ENCODE peak calls at places on chromosomes 3 and 15, in six cellular contexts. B, T, O, W, X and L are unnamed samples.

GRCh38 chr3:99720985-99721632 is 82.7 kb downstream of the COL8A1 start:
- DNase-seq in B (no peak), T (no peak), O (no peak), W (peak; percentile 79), X (no peak), L (no peak)

GRCh38 chr15:85964471-85964870 is 115.2 kb upstream of the AGBL1 start:
- DNase-seq in B (no peak), T (no peak), O (no peak), W (no peak), X (no peak), L (no peak)

GRCh38 chr3:159322322-159322939 is 520.6 kb downstream of the MFSD1 start:
- DNase-seq in B (peak; percentile 23), T (peak; percentile 24), O (peak; percentile 11), W (peak; percentile 67), X (no peak), L (no peak)

GRCh38 chr3:121574449-121574848 is 6.7 kb downstream of the ARGFX start:
- DNase-seq in B (peak; percentile 60), T (peak; percentile 87), O (no peak), W (no peak), X (no peak), L (no peak)

GRCh38 chr3:101036213-101036618 is 43.0 kb upstream of the ABI3BP start:
- DNase-seq in B (no peak), T (no peak), O (no peak), W (no peak), X (no peak), L (peak; percentile 79)

GRCh38 chr3:184679056-184679502 is 32.8 kb downstream of the MAGEF1 start:
- DNase-seq in B (no peak), T (no peak), O (no peak), W (no peak), X (no peak), L (no peak)

GRCh38 chr3:133209871-133210550 is 171.8 kb downstream of the TMEM108 start:
- DNase-seq in B (no peak), T (peak; percentile 6), O (no peak), W (no peak), X (no peak), L (no peak)

GRCh38 chr15:68557469-68558317 is 21.1 kb upstream of the CORO2B start:
- DNase-seq in B (no peak), T (no peak), O (no peak), W (peak; percentile 55), X (no peak), L (peak; percentile 17)

GRCh38 chr3:98612996-98613517 is 19.6 kb upstream of the CPOX start:
- DNase-seq in B (no peak), T (no peak), O (no peak), W (no peak), X (no peak), L (no peak)

GRCh38 chr3:54706783-54707182 is 221.1 kb downstream of the LRTM1 start:
- DNase-seq in B (peak; percentile 55), T (no peak), O (no peak), W (no peak), X (no peak), L (no peak)

GRCh38 chr15:55231455-55231854 is 34.7 kb upstream of the RSL24D1 start:
- DNase-seq in B (no peak), T (no peak), O (no peak), W (no peak), X (no peak), L (no peak)

GRCh38 chr3:70360985-70361384 is 48.5 kb upstream of the MDFIC2 start:
- DNase-seq in B (no peak), T (no peak), O (no peak), W (no peak), X (no peak), L (no peak)

GRCh38 chr3:46993986-46994385 is 14.5 kb downstream of the NBEAL2 start:
- DNase-seq in B (no peak), T (no peak), O (no peak), W (peak; percentile 45), X (no peak), L (no peak)

GRCh38 chr15:57873564-57874209 is 167.2 kb downstream of the POLR2M start:
- DNase-seq in B (no peak), T (no peak), O (no peak), W (no peak), X (no peak), L (no peak)

GRCh38 chr15:73924258-73924921 is 1.9 kb upstream of the LOXL1 start:
- DNase-seq in B (peak; percentile 91), T (no peak), O (no peak), W (no peak), X (no peak), L (no peak)

GRCh38 chr3:32334675-32335074 is 57.0 kb upstream of the CMTM7 start:
- DNase-seq in B (peak; percentile 38), T (peak; percentile 18), O (peak; percentile 48), W (no peak), X (no peak), L (no peak)

GRCh38 chr3:142354076-142354475 is 93.8 kb downstream of the XRN1 start:
- DNase-seq in B (no peak), T (no peak), O (no peak), W (no peak), X (no peak), L (no peak)

GRCh38 chr3:57826286-57826951 is 70.3 kb downstream of the SLMAP start:
- DNase-seq in B (no peak), T (no peak), O (no peak), W (no peak), X (no peak), L (no peak)
- TF ChIP-seq CTCF in B (no peak), T (no peak), O (peak; percentile 68), W (no peak), X (no peak), L (no peak)

GRCh38 chr3:192929755-192930491 is 12.3 kb upstream of the MB21D2 start:
- DNase-seq in B (no peak), T (no peak), O (no peak), W (no peak), X (no peak), L (no peak)
- H3K27ac ChIP-seq in B (no peak overlapping the region), T (no peak overlapping the region), O (no peak overlapping the region), W (no peak overlapping the region), X (no peak overlapping the region), L (no peak overlapping the region)

GRCh38 chr3:7585052-7585451 is 724.1 kb downstream of the GRM7 start:
- DNase-seq in B (no peak), T (no peak), O (no peak), W (no peak), X (no peak), L (no peak)

DNA sequence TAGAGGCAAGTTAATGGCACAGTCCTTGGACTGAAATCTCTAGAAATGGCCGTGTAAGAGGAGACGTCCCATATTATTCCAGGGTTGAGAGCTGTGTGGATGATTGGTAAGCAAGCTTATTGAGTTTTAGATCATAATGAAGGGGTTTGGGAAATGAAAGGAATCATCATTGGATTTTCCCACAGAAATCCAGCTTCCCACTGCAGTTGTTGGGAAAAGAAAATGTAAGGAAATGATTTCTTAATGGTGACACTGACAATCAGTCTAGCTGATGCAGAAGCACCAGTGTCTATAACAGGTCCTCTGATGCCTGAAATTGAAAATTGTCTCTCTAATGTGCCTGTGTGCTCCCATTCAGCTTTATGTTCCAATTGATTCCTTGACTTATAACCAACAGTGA is 728.6 kb downstream of the GRM7 start:
- DNase-seq in B (no peak), T (no peak), O (no peak), W (no peak), X (no peak), L (no peak)
- H3K9me3 ChIP-seq in B (no peaks in the 10 kb centered on the region), T (no peaks in the 10 kb centered on the region), O (no peaks in the 10 kb centered on the region), W (no peaks in the 10 kb centered on the region), X (no peaks in the 10 kb centered on the region), L (no peaks in the 10 kb centered on the region)

DNA sequence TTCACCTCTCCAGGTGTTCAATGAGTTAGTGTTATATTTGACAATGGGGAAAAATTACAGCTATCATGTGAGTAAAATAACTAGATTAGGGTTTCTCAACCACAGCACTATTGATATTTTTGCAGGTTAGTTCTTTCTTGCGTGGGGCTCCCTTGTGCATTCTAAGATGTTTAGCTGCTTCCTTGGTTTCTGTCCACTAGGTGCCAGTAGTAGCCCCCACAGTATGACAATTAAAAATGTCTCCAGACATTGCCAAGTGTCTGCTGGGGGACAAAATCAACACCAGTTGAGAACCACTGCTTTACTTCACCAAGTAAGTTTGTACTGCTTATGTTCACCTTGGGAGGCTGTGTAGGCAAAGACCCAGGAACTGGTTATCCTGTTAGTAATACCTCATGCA is 618.7 kb downstream of the EDEM1 start:
- DNase-seq in B (peak; percentile 10), T (peak; percentile 29), O (peak; percentile 8), W (no peak), X (no peak), L (no peak)
- TF ChIP-seq CTCF in B (peak; percentile 33), T (peak; percentile 44), O (peak; percentile 69), W (no peak), X (no peak), L (no peak)

GRCh38 chr3:38030126-38031021 is 932 bp upstream of the PLCD1 start:
- DNase-seq in B (no peak), T (no peak), O (no peak), W (no peak), X (no peak), L (peak; percentile 43)
- H3K27ac ChIP-seq in B (no peak overlapping the region), T (no peak overlapping the region), O (no peak overlapping the region), W (peak overlapping the region; percentile 80), X (peak overlapping the region; percentile 93), L (peak overlapping the region; percentile 89)